ENCODE peak calls at places on chromosomes 11 and 22, in seven cellular contexts. C, M, K, F, D, A and X are unnamed samples.

GRCh38 chr11:36095716-36096115 is 151.9 kb downstream of the LDLRAD3 start:
- ATAC-seq in C (no peak), M (no peak), K (no peak), F (no peak), D (no peak), A (no peak), X (no peak)

GRCh38 chr11:8956860-8957259 is 7.4 kb downstream of the TMEM9B start:
- ATAC-seq in C (peak), M (no peak), K (no peak), F (no peak), D (no peak), A (no peak), X (no peak)

GRCh38 chr22:44807915-44808690 is 55.7 kb downstream of the ARHGAP8 start:
- ATAC-seq in C (no peak), M (no peak), K (no peak), F (no peak), D (no peak), A (no peak), X (no peak)

GRCh38 chr11:47160753-47161133 is 15.9 kb downstream of the ARFGAP2 start:
- ATAC-seq in C (no peak), M (peak), K (no peak), F (no peak), D (peak), A (no peak), X (no peak)

GRCh38 chr11:75597636-75598035 is 35.6 kb downstream of the SERPINH1 start:
- ATAC-seq in C (peak), M (no peak), K (no peak), F (no peak), D (no peak), A (no peak), X (no peak)

GRCh38 chr11:33207408-33207985 is 46.2 kb upstream of the CSTF3 start:
- ATAC-seq in C (no peak), M (peak), K (peak), F (peak), D (no peak), A (peak), X (peak)

GRCh38 chr11:65078151-65078550 is 5.7 kb downstream of the CDCA5 start:
- ATAC-seq in C (peak), M (no peak), K (no peak), F (no peak), D (peak), A (peak), X (no peak)

GRCh38 chr22:22408731-22409696 is 99.5 kb downstream of the ZNF280B start:
- ATAC-seq in C (peak), M (peak), K (peak), F (peak), D (peak), A (no peak), X (no peak)

GRCh38 chr11:88384004-88384677 is 46.6 kb upstream of the CTSC start:
- ATAC-seq in C (no peak), M (no peak), K (no peak), F (no peak), D (no peak), A (no peak), X (no peak)

GRCh38 chr22:45441158-45441557 is 27.7 kb downstream of the RIBC2 start:
- ATAC-seq in C (peak), M (peak), K (peak), F (no peak), D (peak), A (peak), X (peak)

GRCh38 chr11:66020618-66021357 is 5.5 kb downstream of the CATSPER1 start:
- ATAC-seq in C (peak), M (no peak), K (no peak), F (no peak), D (no peak), A (no peak), X (no peak)

GRCh38 chr22:47189056-47189916 is 426.8 kb downstream of the TBC1D22A start:
- ATAC-seq in C (no peak), M (no peak), K (no peak), F (peak), D (no peak), A (no peak), X (no peak)

GRCh38 chr22:44298331-44299087 is 14.2 kb downstream of the SHISAL1 start:
- ATAC-seq in C (no peak), M (no peak), K (no peak), F (no peak), D (no peak), A (no peak), X (no peak)

GRCh38 chr11:5815534-5815933 is 6.8 kb downstream of the OR52N2 start:
- ATAC-seq in C (no peak), M (no peak), K (no peak), F (no peak), D (no peak), A (no peak), X (no peak)

GRCh38 chr11:38278457-38279141 is 1680.6 kb upstream of the RAG2 start:
- ATAC-seq in C (no peak), M (no peak), K (no peak), F (no peak), D (no peak), A (peak), X (no peak)

GRCh38 chr11:74672956-74673895 is 58.0 kb downstream of the CHRDL2 start:
- ATAC-seq in C (no peak), M (peak), K (peak), F (peak), D (no peak), A (peak), X (peak)

GRCh38 chr11:122069946-122070345 is 46.1 kb downstream of the BLID start:
- ATAC-seq in C (no peak), M (no peak), K (peak), F (no peak), D (no peak), A (peak), X (peak)

GRCh38 chr11:92284558-92284957 is 59.9 kb downstream of the FAT3 start:
- ATAC-seq in C (no peak), M (peak), K (peak), F (no peak), D (no peak), A (no peak), X (no peak)

GRCh38 chr11:27443746-27444465 is 28.7 kb downstream of the LGR4 start:
- ATAC-seq in C (no peak), M (no peak), K (peak), F (no peak), D (no peak), A (no peak), X (no peak)

GRCh38 chr11:72439455-72439854 is 5.1 kb upstream of the CLPB start:
- ATAC-seq in C (no peak), M (no peak), K (no peak), F (peak), D (no peak), A (no peak), X (no peak)

GRCh38 chr11:6733326-6734030 is 38.3 kb downstream of the OR2AG2 start:
- ATAC-seq in C (peak), M (no peak), K (no peak), F (no peak), D (peak), A (no peak), X (no peak)

GRCh38 chr11:22169833-22170232 is 23.1 kb upstream of the ANO5 start:
- ATAC-seq in C (no peak), M (no peak), K (no peak), F (no peak), D (no peak), A (no peak), X (no peak)